ENCODE peak calls at places on chromosomes 4 and X, in nine cellular contexts. One of them, this sample, is unnamed.

GRCh38 chr4:83855044-83855443 is 319.1 kb downstream of the GPAT3 start:
- DNase-seq in colonic mucosa: no peak
- DNase-seq in right lobe of liver: no peak
- DNase-seq in lung: no peak
- DNase-seq in endodermal cell: no peak
- DNase-seq in uterus: no peak
- DNase-seq in sigmoid colon: no peak
- DNase-seq in tibial artery: no peak
- DNase-seq in progenitor cell of endocrine pancreas: no peak
- DNase-seq in this sample: no peak

GRCh38 chrX:110180928-110181310 is 137.0 kb downstream of the AMMECR1 start:
- DNase-seq in colonic mucosa: no peak
- DNase-seq in lung: no peak
- DNase-seq in uterus: no peak
- DNase-seq in progenitor cell of endocrine pancreas: no peak
- DNase-seq in endodermal cell: no peak
- DNase-seq in sigmoid colon: no peak
- DNase-seq in right lobe of liver: no peak
- DNase-seq in tibial artery: no peak
- DNase-seq in this sample: no peak

GRCh38 chr4:31360786-31361185 is 640.6 kb downstream of the PCDH7 start:
- DNase-seq in sigmoid colon: no peak
- DNase-seq in lung: no peak
- DNase-seq in colonic mucosa: peak; percentile 17
- DNase-seq in tibial artery: no peak
- DNase-seq in progenitor cell of endocrine pancreas: no peak
- DNase-seq in endodermal cell: no peak
- DNase-seq in uterus: no peak
- DNase-seq in right lobe of liver: no peak
- DNase-seq in this sample: no peak

GRCh38 chrX:29634516-29634915 is 580.8 kb upstream of the MAGEB2 start:
- DNase-seq in uterus: no peak
- DNase-seq in endodermal cell: no peak
- DNase-seq in sigmoid colon: no peak
- DNase-seq in right lobe of liver: no peak
- DNase-seq in progenitor cell of endocrine pancreas: no peak
- DNase-seq in colonic mucosa: no peak
- DNase-seq in lung: no peak
- DNase-seq in tibial artery: no peak
- DNase-seq in this sample: no peak

GRCh38 chr4:89486042-89486441 is 178.4 kb upstream of the GPRIN3 start:
- DNase-seq in right lobe of liver: no peak
- DNase-seq in sigmoid colon: no peak
- DNase-seq in endodermal cell: no peak
- DNase-seq in colonic mucosa: no peak
- DNase-seq in progenitor cell of endocrine pancreas: no peak
- DNase-seq in lung: no peak
- DNase-seq in uterus: no peak
- DNase-seq in tibial artery: no peak
- DNase-seq in this sample: no peak

GRCh38 chr4:140004580-140005314 is 149.2 kb downstream of the MAML3 start:
- DNase-seq in uterus: peak; percentile 55
- DNase-seq in progenitor cell of endocrine pancreas: no peak
- DNase-seq in colonic mucosa: no peak
- DNase-seq in endodermal cell: peak; percentile 83
- DNase-seq in right lobe of liver: peak; percentile 57
- DNase-seq in tibial artery: no peak
- DNase-seq in sigmoid colon: peak; percentile 79
- DNase-seq in lung: no peak
- DNase-seq in this sample: no peak

GRCh38 chr4:184280591-184281071 is 63.0 kb upstream of the ENPP6 start:
- DNase-seq in lung: no peak
- DNase-seq in uterus: no peak
- DNase-seq in endodermal cell: no peak
- DNase-seq in progenitor cell of endocrine pancreas: no peak
- DNase-seq in colonic mucosa: no peak
- DNase-seq in tibial artery: no peak
- DNase-seq in right lobe of liver: no peak
- DNase-seq in sigmoid colon: no peak
- DNase-seq in this sample: no peak

GRCh38 chrX:43140546-43140945 is 362.6 kb upstream of the PPP1R2C start:
- DNase-seq in endodermal cell: no peak
- DNase-seq in sigmoid colon: no peak
- DNase-seq in colonic mucosa: no peak
- DNase-seq in progenitor cell of endocrine pancreas: no peak
- DNase-seq in uterus: no peak
- DNase-seq in tibial artery: no peak
- DNase-seq in right lobe of liver: no peak
- DNase-seq in lung: no peak
- DNase-seq in this sample: no peak

GRCh38 chrX:1002611-1003010 is 209.8 kb downstream of the CRLF2 start:
- DNase-seq in progenitor cell of endocrine pancreas: no peak
- DNase-seq in uterus: no peak
- DNase-seq in lung: no peak
- DNase-seq in tibial artery: no peak
- DNase-seq in endodermal cell: peak; percentile 34
- DNase-seq in right lobe of liver: no peak
- DNase-seq in sigmoid colon: no peak
- DNase-seq in colonic mucosa: no peak
- DNase-seq in this sample: no peak

DNA sequence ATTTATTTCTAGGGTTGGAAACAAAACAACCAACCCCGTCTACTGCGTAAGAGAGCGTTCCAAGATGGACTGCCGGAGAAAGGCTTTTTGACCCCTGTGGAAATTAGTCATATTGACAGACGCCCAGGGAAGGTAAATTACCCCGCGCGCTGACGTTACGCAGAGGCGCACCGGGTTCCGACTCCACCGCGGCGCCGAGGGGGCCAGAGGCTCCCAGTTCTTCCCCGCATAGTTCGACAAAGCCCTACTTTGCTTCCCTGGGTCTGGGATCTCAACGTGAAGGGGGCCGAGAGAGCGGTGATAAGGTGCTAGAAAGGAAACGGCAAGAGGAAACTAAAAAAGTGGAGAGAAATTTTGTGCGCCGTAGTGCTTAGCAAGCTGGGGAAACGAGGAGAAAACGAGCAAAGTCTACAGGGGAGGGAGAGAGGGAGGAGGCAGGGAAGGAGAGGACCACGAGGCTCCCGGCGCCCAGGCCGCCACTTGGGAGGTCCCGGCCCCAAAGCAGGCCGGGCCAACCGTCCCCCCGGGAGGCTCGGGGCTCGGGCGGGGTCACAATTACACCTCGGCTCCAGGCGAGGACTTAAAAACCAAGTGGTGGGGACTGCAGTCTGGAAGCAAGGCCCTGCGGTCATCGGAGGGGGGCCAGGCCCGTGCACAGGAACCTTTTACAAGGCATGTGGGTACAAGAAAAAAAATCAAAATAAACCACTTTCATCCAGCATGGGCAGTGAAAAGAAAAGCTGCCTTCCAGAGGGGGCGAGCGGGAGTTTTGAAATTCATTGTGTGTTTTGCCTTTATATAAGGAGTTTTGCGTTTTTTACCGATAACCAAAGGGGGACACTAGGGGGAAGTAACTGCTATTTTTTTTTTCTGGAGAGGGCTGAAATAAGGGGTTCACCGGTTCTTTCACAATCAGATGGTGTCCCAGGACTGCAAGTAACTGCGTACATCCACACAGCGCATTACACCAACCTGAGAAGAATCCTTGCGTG is 13.1 kb downstream of the HAND2 start:
- DNase-seq in uterus: peak; percentile 36
- DNase-seq in tibial artery: peak; percentile 10
- DNase-seq in right lobe of liver: no peak
- DNase-seq in sigmoid colon: peak; percentile 83
- DNase-seq in lung: no peak
- DNase-seq in colonic mucosa: no peak
- DNase-seq in progenitor cell of endocrine pancreas: no peak
- DNase-seq in endodermal cell: peak; percentile 75
- DNase-seq in this sample: peak; percentile 79
- TF ChIP-seq CTCF in uterus: no peak
- TF ChIP-seq CTCF in tibial artery: no peak
- TF ChIP-seq CTCF in right lobe of liver: no peak
- TF ChIP-seq CTCF in sigmoid colon: no peak
- TF ChIP-seq CTCF in lung: no peak
- TF ChIP-seq CTCF in colonic mucosa: no peak
- TF ChIP-seq CTCF in progenitor cell of endocrine pancreas: no peak
- TF ChIP-seq CTCF in endodermal cell: peak; percentile 31
- TF ChIP-seq CTCF in this sample: no peak

DNA sequence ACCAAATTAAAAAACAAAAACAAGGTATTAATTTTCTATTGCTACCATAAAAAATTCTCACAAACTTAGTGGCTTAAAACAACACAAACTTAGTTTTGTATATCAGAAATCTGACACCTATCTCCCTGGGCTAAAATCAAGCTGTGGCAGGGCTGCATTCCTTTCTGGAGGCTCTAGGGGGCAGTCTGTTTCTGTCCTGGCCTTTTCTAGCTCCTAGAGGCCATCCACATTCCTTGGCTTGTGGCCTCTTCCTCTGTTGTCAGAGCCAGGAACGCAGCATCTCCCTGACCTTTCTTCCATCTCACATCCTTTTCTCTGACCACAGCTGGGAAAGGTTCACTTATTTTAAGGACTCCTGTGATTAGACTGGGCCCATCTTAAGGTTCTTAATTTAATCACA is 38.9 kb upstream of the TLR2 start:
- DNase-seq in endodermal cell: no peak
- DNase-seq in uterus: no peak
- DNase-seq in lung: no peak
- DNase-seq in tibial artery: no peak
- DNase-seq in colonic mucosa: no peak
- DNase-seq in right lobe of liver: no peak
- DNase-seq in progenitor cell of endocrine pancreas: no peak
- DNase-seq in sigmoid colon: no peak
- DNase-seq in this sample: no peak
- TF ChIP-seq CTCF in endodermal cell: peak; percentile 53
- TF ChIP-seq CTCF in uterus: no peak
- TF ChIP-seq CTCF in lung: no peak
- TF ChIP-seq CTCF in tibial artery: no peak
- TF ChIP-seq CTCF in colonic mucosa: peak; percentile 23
- TF ChIP-seq CTCF in right lobe of liver: no peak
- TF ChIP-seq CTCF in progenitor cell of endocrine pancreas: peak; percentile 29
- TF ChIP-seq CTCF in sigmoid colon: no peak
- TF ChIP-seq CTCF in this sample: peak; percentile 27

GRCh38 chrX:107777536-107777832 is at the start of gene NCBP2L:
- DNase-seq in uterus: no peak
- DNase-seq in right lobe of liver: no peak
- DNase-seq in tibial artery: no peak
- DNase-seq in endodermal cell: no peak
- DNase-seq in colonic mucosa: no peak
- DNase-seq in sigmoid colon: no peak
- DNase-seq in lung: no peak
- DNase-seq in progenitor cell of endocrine pancreas: no peak
- DNase-seq in this sample: no peak
- TF ChIP-seq CTCF in uterus: no peak
- TF ChIP-seq CTCF in right lobe of liver: no peak
- TF ChIP-seq CTCF in tibial artery: no peak
- TF ChIP-seq CTCF in endodermal cell: no peak
- TF ChIP-seq CTCF in colonic mucosa: no peak
- TF ChIP-seq CTCF in sigmoid colon: no peak
- TF ChIP-seq CTCF in lung: no peak
- TF ChIP-seq CTCF in progenitor cell of endocrine pancreas: no peak
- TF ChIP-seq CTCF in this sample: peak; percentile 1

DNA sequence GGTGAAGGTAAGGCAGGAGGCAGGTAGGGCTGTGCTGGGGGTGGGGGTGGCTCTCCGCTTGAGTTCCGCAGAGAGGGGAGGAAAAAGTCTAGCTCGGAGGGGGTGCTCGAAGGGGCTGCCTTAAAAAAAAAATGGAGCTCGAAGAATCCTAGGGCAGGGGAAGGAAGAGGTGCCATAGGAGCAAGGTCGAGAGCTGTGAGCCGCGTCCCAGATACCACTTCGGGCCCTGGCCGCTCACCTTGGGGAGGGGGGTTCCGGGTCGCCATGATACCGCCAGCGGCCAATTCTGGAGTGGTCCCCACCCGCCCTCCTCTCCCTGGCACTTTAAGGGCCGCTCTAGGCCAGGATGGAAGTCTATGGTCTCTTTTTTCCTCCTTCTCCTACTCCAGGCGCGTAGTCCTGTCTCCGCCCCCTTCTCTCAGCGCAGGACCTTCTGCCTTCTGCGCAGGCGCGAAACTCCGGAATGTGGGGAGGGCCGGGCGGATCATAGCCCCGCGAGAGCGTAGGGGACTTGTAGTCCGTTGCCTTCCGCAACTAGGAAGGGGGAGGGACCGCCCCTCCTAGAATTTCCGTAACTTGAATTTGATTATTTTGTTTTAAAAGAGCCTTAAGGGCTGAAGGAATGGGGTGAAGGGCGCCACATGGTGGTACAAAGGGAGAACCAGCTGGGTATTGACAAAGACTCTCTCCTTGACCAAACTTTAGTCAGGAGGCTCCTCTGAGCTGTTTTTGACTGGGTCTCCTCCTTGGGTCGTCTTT is at the start of gene FUNDC1:
- DNase-seq in right lobe of liver: peak; percentile 91
- DNase-seq in progenitor cell of endocrine pancreas: peak; percentile 90
- DNase-seq in sigmoid colon: peak; percentile 96
- DNase-seq in uterus: peak; percentile 92
- DNase-seq in endodermal cell: peak; percentile 98
- DNase-seq in colonic mucosa: peak; percentile 97
- DNase-seq in lung: peak; percentile 97
- DNase-seq in tibial artery: peak; percentile 92
- DNase-seq in this sample: peak; percentile 97
- TF ChIP-seq CTCF in right lobe of liver: peak; percentile 38
- TF ChIP-seq CTCF in progenitor cell of endocrine pancreas: peak; percentile 47
- TF ChIP-seq CTCF in sigmoid colon: no peak
- TF ChIP-seq CTCF in uterus: peak; percentile 9
- TF ChIP-seq CTCF in endodermal cell: peak; percentile 68
- TF ChIP-seq CTCF in colonic mucosa: peak; percentile 35
- TF ChIP-seq CTCF in lung: no peak
- TF ChIP-seq CTCF in tibial artery: no peak
- TF ChIP-seq CTCF in this sample: peak; percentile 45

GRCh38 chr4:24809376-24809775 is 14.0 kb downstream of the SOD3 start:
- DNase-seq in progenitor cell of endocrine pancreas: no peak
- DNase-seq in right lobe of liver: no peak
- DNase-seq in uterus: no peak
- DNase-seq in lung: no peak
- DNase-seq in colonic mucosa: peak; percentile 12
- DNase-seq in tibial artery: no peak
- DNase-seq in sigmoid colon: no peak
- DNase-seq in endodermal cell: peak; percentile 75
- DNase-seq in this sample: no peak
- TF ChIP-seq CTCF in progenitor cell of endocrine pancreas: peak; percentile 20
- TF ChIP-seq CTCF in right lobe of liver: no peak
- TF ChIP-seq CTCF in uterus: no peak
- TF ChIP-seq CTCF in lung: no peak
- TF ChIP-seq CTCF in colonic mucosa: no peak
- TF ChIP-seq CTCF in tibial artery: no peak
- TF ChIP-seq CTCF in sigmoid colon: no peak
- TF ChIP-seq CTCF in endodermal cell: peak; percentile 70
- TF ChIP-seq CTCF in this sample: no peak